ENCODE peak calls at places on chromosomes 1 and 21, in six cellular contexts. X is suprapubic skin, K is body of pancreas, B is astrocyte of the cerebellum, T is GM20000, J is cardiac fibroblast. E is an unnamed sample.

GRCh38 chr1:31573261-31573660 is 3.1 kb upstream of the TINAGL1 start:
- DNase-seq in X (no peak), K (no peak), B (no peak), T (no peak), J (no peak), E (no peak)

GRCh38 chr1:7948950-7949349 is 8.3 kb upstream of the TNFRSF9 start:
- DNase-seq in X (no peak), K (no peak), B (peak; percentile 81), T (no peak), J (peak; percentile 37), E (peak; percentile 79)

GRCh38 chr1:155981266-155982088 is 3.1 kb upstream of the ARHGEF2 start:
- DNase-seq in X (no peak), K (no peak), B (no peak), T (peak; percentile 66), J (peak; percentile 84), E (peak; percentile 81)

GRCh38 chr1:180926164-180926981 is 13.7 kb downstream of the KIAA1614 start:
- DNase-seq in X (no peak), K (peak; percentile 37), B (peak; percentile 6), T (no peak), J (peak; percentile 88), E (peak; percentile 68)

GRCh38 chr1:30720271-30721223 is 2.8 kb downstream of the MATN1 start:
- DNase-seq in X (no peak), K (no peak), B (no peak), T (no peak), J (no peak), E (no peak)

GRCh38 chr1:168328965-168329364 is 48.3 kb downstream of the TBX19 start:
- DNase-seq in X (no peak), K (no peak), B (no peak), T (no peak), J (no peak), E (no peak)

GRCh38 chr1:170067253-170067819 is 7.2 kb downstream of the KIFAP3 start:
- DNase-seq in X (no peak), K (no peak), B (no peak), T (peak; percentile 1), J (peak; percentile 29), E (peak; percentile 54)

GRCh38 chr1:55375617-55376258 is 160.6 kb upstream of the USP24 start:
- DNase-seq in X (no peak), K (peak; percentile 36), B (peak; percentile 15), T (peak; percentile 61), J (peak; percentile 72), E (peak; percentile 79)

GRCh38 chr1:156389311-156389710 is 20.3 kb downstream of the RHBG start:
- DNase-seq in X (no peak), K (no peak), B (no peak), T (no peak), J (no peak), E (no peak)

GRCh38 chr1:183832472-183832871 is 27.6 kb downstream of the RGL1 start:
- DNase-seq in X (no peak), K (no peak), B (no peak), T (no peak), J (no peak), E (no peak)

GRCh38 chr1:3641816-3642215 is 8.1 kb downstream of the WRAP73 start:
- DNase-seq in X (no peak), K (no peak), B (no peak), T (no peak), J (no peak), E (no peak)

GRCh38 chr1:113217447-113218208 is 144.6 kb downstream of the LRIG2 start:
- DNase-seq in X (no peak), K (peak; percentile 38), B (no peak), T (no peak), J (no peak), E (no peak)

GRCh38 chr1:119917304-119918055 is 21.2 kb upstream of the ADAM30 start:
- DNase-seq in X (no peak), K (no peak), B (no peak), T (no peak), J (no peak), E (no peak)

GRCh38 chr1:207817778-207818751 is 66.2 kb downstream of the CD46 start:
- DNase-seq in X (peak; percentile 60), K (peak; percentile 47), B (no peak), T (no peak), J (no peak), E (no peak)

GRCh38 chr1:238745069-238745468 is 641.3 kb upstream of the CHRM3 start:
- DNase-seq in X (no peak), K (no peak), B (no peak), T (no peak), J (no peak), E (no peak)

GRCh38 chr1:58249729-58250586 is 296.6 kb downstream of the OMA1 start:
- DNase-seq in X (no peak), K (peak; percentile 15), B (peak; percentile 9), T (peak; percentile 58), J (peak; percentile 20), E (peak; percentile 18)

GRCh38 chr1:32743380-32744062 is 41.0 kb upstream of the SYNC start:
- DNase-seq in X (no peak), K (peak; percentile 59), B (no peak), T (no peak), J (no peak), E (no peak)

GRCh38 chr1:32742132-32742947 is 39.8 kb upstream of the SYNC start:
- DNase-seq in X (no peak), K (peak; percentile 70), B (no peak), T (peak; percentile 48), J (no peak), E (no peak)

GRCh38 chr1:32741067-32741416 is 38.5 kb upstream of the SYNC start:
- DNase-seq in X (no peak), K (no peak), B (no peak), T (no peak), J (no peak), E (no peak)

GRCh38 chr1:32742956-32743355 is 40.4 kb upstream of the SYNC start:
- DNase-seq in X (no peak), K (peak; percentile 40), B (no peak), T (peak; percentile 42), J (no peak), E (no peak)

DNA sequence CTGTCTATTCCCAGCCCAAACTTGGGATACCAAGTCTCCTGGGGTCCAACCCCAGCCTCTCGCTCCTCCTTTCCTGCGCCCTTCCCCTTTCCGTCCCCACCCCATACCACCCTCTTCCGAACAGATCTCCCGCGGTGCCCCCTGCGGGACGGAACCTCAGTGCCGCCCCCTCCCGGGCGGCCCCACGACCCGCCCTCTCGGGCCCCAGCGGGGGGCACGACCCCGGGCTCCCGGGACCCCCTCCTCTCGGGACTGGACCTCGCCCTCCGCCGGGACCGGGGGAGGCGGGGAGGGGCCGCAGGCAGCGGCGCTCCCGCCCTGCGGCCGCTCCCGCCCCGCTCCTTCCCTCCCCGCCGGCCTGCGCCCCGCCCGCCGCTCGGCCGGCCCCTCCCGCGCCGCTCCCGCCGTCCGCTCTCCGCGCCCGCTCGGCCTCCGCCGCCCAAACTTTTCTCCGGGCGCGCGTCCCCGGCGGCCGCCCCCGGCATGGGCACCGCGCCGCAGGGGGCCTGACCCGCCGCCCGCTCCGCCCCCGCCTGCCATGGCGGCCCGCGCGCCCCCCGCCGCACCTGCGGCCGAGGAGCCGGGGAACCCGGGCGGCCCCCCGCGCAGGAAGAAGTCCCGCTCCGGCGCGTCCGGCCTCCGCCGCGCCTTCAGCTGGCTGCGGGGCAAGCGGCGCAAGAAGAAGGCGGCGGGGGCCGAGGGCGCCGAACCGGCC is 39.0 kb upstream of the SYNC start:
- DNase-seq in X (no peak), K (peak; percentile 50), B (no peak), T (peak; percentile 69), J (no peak), E (no peak)
- TF ChIP-seq CTCF in X (peak; percentile 28), K (peak; percentile 28), B (peak; percentile 54), T (no peak), J (peak; percentile 29), E (peak; percentile 42)

DNA sequence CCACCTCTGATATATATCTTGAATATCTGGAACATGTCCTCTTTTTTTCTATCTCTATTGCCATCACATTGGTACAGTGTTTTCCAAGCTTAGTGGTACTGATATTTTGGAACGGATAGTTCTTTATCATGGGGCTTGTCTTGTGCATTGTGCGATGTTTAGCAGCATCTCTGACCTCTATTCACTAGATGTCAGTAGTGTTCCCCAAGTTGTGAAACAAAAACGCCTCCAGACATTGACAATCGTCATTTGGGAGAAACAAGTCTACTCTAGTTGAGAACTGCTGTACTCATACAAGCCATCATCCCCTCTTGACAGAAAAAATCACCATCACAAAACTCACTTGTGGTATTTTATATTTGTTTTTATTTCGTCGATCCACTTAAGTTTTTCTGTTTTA is 79.7 kb upstream of the CHODL start:
- DNase-seq in X (no peak), K (no peak), B (no peak), T (no peak), J (no peak), E (no peak)
- TF ChIP-seq CTCF in X (no peak), K (no peak), B (no peak), T (no peak), J (no peak), E (no peak)

GRCh38 chr1:203208181-203208580 is 21.3 kb downstream of the CHIT1 start:
- DNase-seq in X (no peak), K (no peak), B (no peak), T (no peak), J (no peak), E (no peak)

GRCh38 chr1:203207751-203208150 is 21.2 kb upstream of the CHI3L1 start:
- DNase-seq in X (no peak), K (no peak), B (no peak), T (no peak), J (no peak), E (no peak)

GRCh38 chr1:203202431-203203245 is 16.1 kb upstream of the CHI3L1 start:
- DNase-seq in X (no peak), K (peak; percentile 36), B (no peak), T (no peak), J (peak; percentile 98), E (peak; percentile 97)

GRCh38 chr1:203204776-203205175 is 18.3 kb upstream of the CHI3L1 start:
- DNase-seq in X (no peak), K (no peak), B (no peak), T (no peak), J (no peak), E (no peak)

DNA sequence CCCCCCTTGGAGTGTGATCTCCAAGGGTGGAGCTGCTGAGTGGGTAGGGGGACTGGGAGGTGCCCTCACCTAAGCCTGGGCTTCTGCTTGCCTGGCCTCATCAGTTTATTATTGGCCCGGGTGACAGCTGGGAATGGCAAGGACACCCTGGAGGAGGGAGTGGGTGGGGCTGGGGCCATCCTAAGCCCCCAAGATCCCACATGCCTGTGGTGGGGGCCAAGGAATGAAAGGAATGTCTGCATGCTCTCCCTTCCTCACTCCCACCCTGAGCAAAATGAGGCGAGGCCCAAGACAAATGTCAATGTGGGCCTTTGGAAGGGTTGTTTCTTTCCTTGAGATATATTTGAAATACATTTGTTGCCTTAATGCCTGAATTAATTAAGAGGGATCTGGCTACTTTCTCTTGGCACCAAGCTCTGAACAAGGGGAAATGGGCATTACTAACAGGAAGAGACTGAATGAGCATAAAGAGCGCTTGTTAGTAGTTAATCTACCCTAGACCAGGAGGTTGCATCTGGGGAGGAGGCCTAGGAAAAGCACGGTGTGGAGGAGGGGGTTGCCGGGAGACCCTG is 19.7 kb upstream of the CHI3L1 start:
- DNase-seq in X (no peak), K (no peak), B (no peak), T (no peak), J (no peak), E (no peak)
- TF ChIP-seq CTCF in X (no peak), K (no peak), B (no peak), T (no peak), J (no peak), E (no peak)

DNA sequence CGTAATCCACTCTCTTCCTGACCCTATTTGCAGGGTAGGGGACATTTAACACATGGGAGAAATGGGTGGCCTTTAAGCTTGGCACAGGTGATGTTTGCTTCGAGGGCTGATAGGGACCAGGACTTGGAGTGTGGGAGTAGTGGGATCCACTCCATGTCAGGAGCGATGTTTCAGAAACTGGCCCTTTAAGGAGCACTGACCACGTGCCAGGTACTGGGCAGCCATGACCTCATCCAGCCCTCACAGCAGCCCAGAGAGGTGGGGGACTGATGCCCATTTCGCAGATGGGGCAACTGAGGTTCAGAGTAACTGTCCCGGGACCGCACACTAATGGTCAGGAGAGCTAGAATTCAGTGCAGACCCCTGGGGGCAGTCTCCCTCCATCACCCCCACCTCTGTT is 11.4 kb downstream of the PADI3 start:
- DNase-seq in X (no peak), K (no peak), B (no peak), T (no peak), J (no peak), E (no peak)
- TF ChIP-seq CTCF in X (no peak), K (no peak), B (no peak), T (no peak), J (no peak), E (no peak)